ENCODE peak calls at places on chromosomes 11 and 22, in seven cellular contexts. One of them, this sample, is unnamed.

GRCh38 chr11:88779551-88779950 is 286.2 kb downstream of the GRM5 start:
- DNase-seq in IMR-90: peak; percentile 92
- DNase-seq in PC-3: peak; percentile 80
- DNase-seq in mammary epithelial cell: peak; percentile 50
- DNase-seq in SK-N-SH: no peak
- DNase-seq in hepatocyte: no peak
- DNase-seq in HCT116: no peak
- DNase-seq in this sample: no peak

GRCh38 chr22:45587638-45588481 is 83.8 kb upstream of the ATXN10 start:
- DNase-seq in IMR-90: peak; percentile 83
- DNase-seq in PC-3: peak; percentile 29
- DNase-seq in mammary epithelial cell: no peak
- DNase-seq in SK-N-SH: no peak
- DNase-seq in hepatocyte: no peak
- DNase-seq in HCT116: no peak
- DNase-seq in this sample: no peak

GRCh38 chr11:28566643-28567042 is 458.5 kb downstream of the METTL15 start:
- DNase-seq in IMR-90: peak; percentile 100
- DNase-seq in PC-3: no peak
- DNase-seq in mammary epithelial cell: peak; percentile 90
- DNase-seq in SK-N-SH: peak; percentile 1
- DNase-seq in hepatocyte: peak; percentile 91
- DNase-seq in HCT116: peak; percentile 52
- DNase-seq in this sample: peak; percentile 23

GRCh38 chr11:2853401-2853800 is 32.2 kb downstream of the CDKN1C start:
- DNase-seq in IMR-90: no peak
- DNase-seq in PC-3: no peak
- DNase-seq in mammary epithelial cell: no peak
- DNase-seq in SK-N-SH: no peak
- DNase-seq in hepatocyte: no peak
- DNase-seq in HCT116: no peak
- DNase-seq in this sample: no peak

GRCh38 chr11:27304514-27304913 is 58.5 kb downstream of the CCDC34 start:
- DNase-seq in IMR-90: no peak
- DNase-seq in PC-3: no peak
- DNase-seq in mammary epithelial cell: no peak
- DNase-seq in SK-N-SH: no peak
- DNase-seq in hepatocyte: no peak
- DNase-seq in HCT116: no peak
- DNase-seq in this sample: no peak

GRCh38 chr11:114846040-114846791 is 167.9 kb downstream of the NXPE2 start:
- DNase-seq in IMR-90: no peak
- DNase-seq in PC-3: no peak
- DNase-seq in mammary epithelial cell: peak; percentile 6
- DNase-seq in SK-N-SH: peak; percentile 22
- DNase-seq in hepatocyte: peak; percentile 21
- DNase-seq in HCT116: no peak
- DNase-seq in this sample: no peak

GRCh38 chr11:19774329-19774728 is 61.7 kb downstream of the NAV2 start:
- DNase-seq in IMR-90: no peak
- DNase-seq in PC-3: no peak
- DNase-seq in mammary epithelial cell: no peak
- DNase-seq in SK-N-SH: no peak
- DNase-seq in hepatocyte: no peak
- DNase-seq in HCT116: no peak
- DNase-seq in this sample: no peak

GRCh38 chr11:128399186-128399585 is 188.2 kb downstream of the ETS1 start:
- DNase-seq in IMR-90: peak; percentile 87
- DNase-seq in PC-3: peak; percentile 66
- DNase-seq in mammary epithelial cell: peak; percentile 54
- DNase-seq in SK-N-SH: no peak
- DNase-seq in hepatocyte: peak; percentile 32
- DNase-seq in HCT116: no peak
- DNase-seq in this sample: no peak

GRCh38 chr11:79371152-79371551 is 69.7 kb downstream of the TENM4 start:
- DNase-seq in IMR-90: no peak
- DNase-seq in PC-3: no peak
- DNase-seq in mammary epithelial cell: peak; percentile 65
- DNase-seq in SK-N-SH: no peak
- DNase-seq in hepatocyte: no peak
- DNase-seq in HCT116: no peak
- DNase-seq in this sample: no peak

GRCh38 chr22:49111085-49111484 is 716.6 kb downstream of the BRD1 start:
- DNase-seq in IMR-90: no peak
- DNase-seq in PC-3: no peak
- DNase-seq in mammary epithelial cell: no peak
- DNase-seq in SK-N-SH: no peak
- DNase-seq in hepatocyte: no peak
- DNase-seq in HCT116: no peak
- DNase-seq in this sample: no peak

GRCh38 chr11:68523743-68524142 is 63.2 kb downstream of the PPP6R3 start:
- DNase-seq in IMR-90: no peak
- DNase-seq in PC-3: no peak
- DNase-seq in mammary epithelial cell: no peak
- DNase-seq in SK-N-SH: no peak
- DNase-seq in hepatocyte: no peak
- DNase-seq in HCT116: no peak
- DNase-seq in this sample: no peak

GRCh38 chr22:47776329-47776728 is 1013.9 kb downstream of the TBC1D22A start:
- DNase-seq in IMR-90: no peak
- DNase-seq in PC-3: no peak
- DNase-seq in mammary epithelial cell: no peak
- DNase-seq in SK-N-SH: no peak
- DNase-seq in hepatocyte: no peak
- DNase-seq in HCT116: no peak
- DNase-seq in this sample: no peak

GRCh38 chr11:65159005-65159404 is 11.0 kb upstream of the SPDYC start:
- DNase-seq in IMR-90: no peak
- DNase-seq in PC-3: no peak
- DNase-seq in mammary epithelial cell: no peak
- DNase-seq in SK-N-SH: no peak
- DNase-seq in hepatocyte: no peak
- DNase-seq in HCT116: no peak
- DNase-seq in this sample: no peak

GRCh38 chr11:128776434-128777284 is 82.8 kb downstream of the FLI1 start:
- DNase-seq in IMR-90: peak; percentile 33
- DNase-seq in PC-3: peak; percentile 47
- DNase-seq in mammary epithelial cell: no peak
- DNase-seq in SK-N-SH: peak; percentile 87
- DNase-seq in hepatocyte: peak; percentile 73
- DNase-seq in HCT116: peak; percentile 22
- DNase-seq in this sample: peak; percentile 57

GRCh38 chr11:97965849-97966646 is 1054.7 kb upstream of the CNTN5 start:
- DNase-seq in IMR-90: peak; percentile 98
- DNase-seq in PC-3: peak; percentile 82
- DNase-seq in mammary epithelial cell: peak; percentile 85
- DNase-seq in SK-N-SH: no peak
- DNase-seq in hepatocyte: no peak
- DNase-seq in HCT116: no peak
- DNase-seq in this sample: no peak

GRCh38 chr11:134032501-134033091 is 36.3 kb upstream of the JAM3 start:
- DNase-seq in IMR-90: no peak
- DNase-seq in PC-3: no peak
- DNase-seq in mammary epithelial cell: no peak
- DNase-seq in SK-N-SH: no peak
- DNase-seq in hepatocyte: no peak
- DNase-seq in HCT116: no peak
- DNase-seq in this sample: no peak

GRCh38 chr11:12235945-12236743 is 125.8 kb downstream of the MICAL2 start:
- DNase-seq in IMR-90: peak; percentile 72
- DNase-seq in PC-3: peak; percentile 75
- DNase-seq in mammary epithelial cell: peak; percentile 47
- DNase-seq in SK-N-SH: peak; percentile 55
- DNase-seq in hepatocyte: peak; percentile 62
- DNase-seq in HCT116: peak; percentile 32
- DNase-seq in this sample: peak; percentile 73
- H2AFZ ChIP-seq in IMR-90: no peak overlapping the region
- H2AFZ ChIP-seq in PC-3: no peak overlapping the region
- H2AFZ ChIP-seq in mammary epithelial cell: no peak overlapping the region
- H2AFZ ChIP-seq in SK-N-SH: no peak overlapping the region
- H2AFZ ChIP-seq in hepatocyte: no peak overlapping the region
- H2AFZ ChIP-seq in HCT116: no peak overlapping the region
- H2AFZ ChIP-seq in this sample: no peak overlapping the region

GRCh38 chr11:78257654-78258053 is 68.9 kb downstream of the USP35 start:
- DNase-seq in IMR-90: no peak
- DNase-seq in PC-3: no peak
- DNase-seq in mammary epithelial cell: no peak
- DNase-seq in SK-N-SH: no peak
- DNase-seq in hepatocyte: no peak
- DNase-seq in HCT116: no peak
- DNase-seq in this sample: no peak
- H2AFZ ChIP-seq in IMR-90: no peak overlapping the region
- H2AFZ ChIP-seq in PC-3: no peak overlapping the region
- H2AFZ ChIP-seq in mammary epithelial cell: no peak overlapping the region
- H2AFZ ChIP-seq in SK-N-SH: no peak overlapping the region
- H2AFZ ChIP-seq in hepatocyte: no peak overlapping the region
- H2AFZ ChIP-seq in HCT116: no peak overlapping the region
- H2AFZ ChIP-seq in this sample: peak overlapping the region; percentile 0

DNA sequence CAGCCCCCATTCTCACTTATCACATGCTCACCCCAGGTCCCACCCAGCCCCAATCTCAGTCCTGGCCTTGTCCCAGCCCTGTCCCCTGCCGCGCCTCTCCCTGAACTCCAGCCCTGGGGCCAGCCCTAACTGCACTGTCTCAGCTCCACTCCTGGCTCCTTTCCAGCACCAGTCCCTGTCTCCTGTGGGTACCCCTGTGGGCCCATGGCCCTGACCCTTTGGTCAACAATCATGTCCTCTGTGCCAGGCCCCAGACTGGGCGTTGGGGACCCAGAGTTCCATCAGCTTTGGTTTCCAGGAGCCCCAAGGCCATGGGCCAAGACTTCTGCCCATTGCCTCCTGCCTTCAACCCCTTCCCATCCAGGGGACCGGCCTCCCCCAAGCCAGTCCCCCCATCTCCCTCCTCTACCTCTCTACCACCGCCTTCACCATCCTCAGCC is 756 bp downstream of the SPI1 start:
- DNase-seq in IMR-90: no peak
- DNase-seq in PC-3: no peak
- DNase-seq in mammary epithelial cell: no peak
- DNase-seq in SK-N-SH: peak; percentile 27
- DNase-seq in hepatocyte: peak; percentile 6
- DNase-seq in HCT116: no peak
- DNase-seq in this sample: peak; percentile 61
- H2AFZ ChIP-seq in IMR-90: no peak overlapping the region
- H2AFZ ChIP-seq in PC-3: no peak overlapping the region
- H2AFZ ChIP-seq in mammary epithelial cell: no peak overlapping the region
- H2AFZ ChIP-seq in SK-N-SH: no peak overlapping the region
- H2AFZ ChIP-seq in hepatocyte: no peak overlapping the region
- H2AFZ ChIP-seq in HCT116: no peak overlapping the region
- H2AFZ ChIP-seq in this sample: peak overlapping the region; percentile 81

GRCh38 chr22:41827671-41828070 is 5.2 kb upstream of the SREBF2 start:
- DNase-seq in IMR-90: no peak
- DNase-seq in PC-3: no peak
- DNase-seq in mammary epithelial cell: no peak
- DNase-seq in SK-N-SH: no peak
- DNase-seq in hepatocyte: no peak
- DNase-seq in HCT116: no peak
- DNase-seq in this sample: no peak
- H2AFZ ChIP-seq in IMR-90: no peak overlapping the region
- H2AFZ ChIP-seq in PC-3: no peak overlapping the region
- H2AFZ ChIP-seq in mammary epithelial cell: no peak overlapping the region
- H2AFZ ChIP-seq in SK-N-SH: no peak overlapping the region
- H2AFZ ChIP-seq in hepatocyte: no peak overlapping the region
- H2AFZ ChIP-seq in HCT116: no peak overlapping the region
- H2AFZ ChIP-seq in this sample: no peak overlapping the region

This sample was measured in K562.